ENCODE peak calls at places on chromosomes 11 and 22, in six cellular contexts. P is endothelial cell, R is AG04450, O is GM23338, H is fibroblast of lung, U is OCI-LY7. L is an unnamed sample.

GRCh38 chr11:2869561-2870427 is 15.8 kb downstream of the CDKN1C start:
- DNase-seq in P (no peak), R (no peak), O (peak), H (no peak), U (no peak), L (no peak)

GRCh38 chr22:27879923-27880322 is 39.1 kb downstream of the PITPNB start:
- DNase-seq in P (peak), R (no peak), O (peak), H (peak), U (peak), L (no peak)

GRCh38 chr22:45548991-45549736 is 46.5 kb downstream of the FBLN1 start:
- DNase-seq in P (no peak), R (peak), O (peak), H (peak), U (no peak), L (no peak)

GRCh38 chr11:88666364-88666763 is 328.8 kb upstream of the CTSC start:
- DNase-seq in P (no peak), R (no peak), O (no peak), H (no peak), U (no peak), L (no peak)

GRCh38 chr11:25943777-25944661 is 387.9 kb upstream of the ANO3 start:
- DNase-seq in P (no peak), R (no peak), O (no peak), H (no peak), U (no peak), L (no peak)

GRCh38 chr11:36469063-36469462 is 41.0 kb downstream of the TRAF6 start:
- DNase-seq in P (peak), R (no peak), O (peak), H (peak), U (no peak), L (no peak)

GRCh38 chr22:39251762-39252460 is 7.1 kb upstream of the PDGFB start:
- DNase-seq in P (no peak), R (no peak), O (no peak), H (peak), U (no peak), L (no peak)

GRCh38 chr11:35484435-35484834 is 41.0 kb downstream of the PAMR1 start:
- DNase-seq in P (no peak), R (no peak), O (no peak), H (peak), U (no peak), L (no peak)

GRCh38 chr11:120021978-120022377 is 115.9 kb downstream of the TRIM29 start:
- DNase-seq in P (no peak), R (no peak), O (no peak), H (no peak), U (no peak), L (no peak)

GRCh38 chr11:128725630-128726461 is 32.0 kb downstream of the FLI1 start:
- DNase-seq in P (no peak), R (peak), O (no peak), H (peak), U (peak), L (peak)

GRCh38 chr22:19942071-19942885 is 660 bp upstream of the TXNRD2 start:
- DNase-seq in P (no peak), R (no peak), O (no peak), H (no peak), U (peak), L (no peak)

GRCh38 chr11:122756417-122756816 is 81.9 kb upstream of the CRTAM start:
- DNase-seq in P (peak), R (no peak), O (no peak), H (no peak), U (peak), L (peak)
- TF ChIP-seq CTCF in P (no peak), R (no peak), O (peak), H (peak), U (peak), L (peak)

GRCh38 chr11:429931-430456 is 11.8 kb downstream of the ANO9 start:
- DNase-seq in P (no peak), R (no peak), O (no peak), H (no peak), U (no peak), L (no peak)

GRCh38 chr11:428295-428694 is 13.5 kb upstream of the SIGIRR start:
- DNase-seq in P (no peak), R (no peak), O (no peak), H (no peak), U (no peak), L (no peak)

GRCh38 chr11:426851-427250 is 12.1 kb upstream of the SIGIRR start:
- DNase-seq in P (no peak), R (no peak), O (no peak), H (no peak), U (no peak), L (no peak)

GRCh38 chr11:431921-432320 is 9.9 kb downstream of the ANO9 start:
- DNase-seq in P (no peak), R (no peak), O (no peak), H (no peak), U (no peak), L (no peak)

GRCh38 chr11:429391-429790 is 12.4 kb downstream of the ANO9 start:
- DNase-seq in P (no peak), R (no peak), O (no peak), H (no peak), U (no peak), L (no peak)
- TF ChIP-seq CTCF in P (no peak), R (no peak), O (no peak), H (no peak), U (no peak), L (no peak)

GRCh38 chr11:84993386-84993785 is 633.8 kb downstream of the DLG2 start:
- DNase-seq in P (peak), R (no peak), O (peak), H (peak), U (peak), L (no peak)
- TF ChIP-seq CTCF in P (peak), R (peak), O (peak), H (no peak), U (peak), L (no peak)

GRCh38 chr11:20048246-20048645 is 112.0 kb downstream of the DBX1 start:
- DNase-seq in P (no peak), R (no peak), O (no peak), H (peak), U (no peak), L (no peak)
- TF ChIP-seq CTCF in P (no peak), R (no peak), O (no peak), H (no peak), U (no peak), L (no peak)

GRCh38 chr11:76459299-76459698 is 14.5 kb downstream of the EMSY start:
- DNase-seq in P (no peak), R (no peak), O (peak), H (no peak), U (no peak), L (no peak)
- TF ChIP-seq CTCF in P (peak), R (peak), O (peak), H (peak), U (peak), L (no peak)

GRCh38 chr11:32173435-32173834 is 82.6 kb downstream of the RCN1 start:
- DNase-seq in P (peak), R (peak), O (peak), H (peak), U (no peak), L (no peak)
- TF ChIP-seq CTCF in P (no peak), R (peak), O (peak), H (peak), U (peak), L (no peak)

L was measured in CD4-positive, alpha-beta T cell.